ENCODE peak calls at places on chromosomes 16 and 17, in nine cellular contexts. D, E, H, K, R, F, P, C and S are unnamed samples.

GRCh38 chr17:2435181-2435741 is 34.4 kb upstream of the MNT start:
- DNase-seq in E (no peak), K (no peak), H (no peak), C (peak), D (no peak), F (no peak), R (no peak), P (no peak), S (no peak)

GRCh38 chr17:80832266-80832676 is 159.4 kb upstream of the CHMP6 start:
- DNase-seq in C (peak), K (peak), H (peak), E (peak), F (peak), P (no peak), D (no peak), R (peak), S (peak)

GRCh38 chr17:58531661-58532554 is 17.5 kb upstream of the MTMR4 start:
- DNase-seq in C (peak), E (peak), P (peak), R (peak), F (peak), D (peak), K (peak), H (peak), S (peak)

GRCh38 chr16:46732561-46732960 is 15.6 kb downstream of the MYLK3 start:
- DNase-seq in F (no peak), H (no peak), P (no peak), E (no peak), R (no peak), K (no peak), D (no peak), C (no peak), S (no peak)

GRCh38 chr17:63329876-63330275 is 116.2 kb downstream of the CYB561 start:
- DNase-seq in H (no peak), K (no peak), F (no peak), R (no peak), P (no peak), E (no peak), D (no peak), C (no peak), S (no peak)

GRCh38 chr17:43754947-43755346 is 3.6 kb downstream of the SOST start:
- DNase-seq in D (no peak), P (no peak), H (no peak), R (no peak), C (no peak), E (no peak), K (peak), F (no peak), S (no peak)

GRCh38 chr17:81509687-81510523 is 2.7 kb downstream of the ACTG1 start:
- DNase-seq in P (peak), E (peak), C (no peak), K (no peak), F (no peak), H (no peak), D (no peak), R (no peak), S (no peak)

GRCh38 chr16:57593021-57593420 is 35.4 kb upstream of the ADGRG1 start:
- DNase-seq in K (no peak), R (no peak), E (no peak), C (no peak), H (no peak), D (no peak), F (no peak), P (no peak), S (no peak)

GRCh38 chr17:72977768-72978417 is 114.6 kb downstream of the SLC39A11 start:
- DNase-seq in D (no peak), F (no peak), K (no peak), H (no peak), R (no peak), E (no peak), C (no peak), P (no peak), S (no peak)

GRCh38 chr17:27323538-27324212 is 29.8 kb downstream of the WSB1 start:
- DNase-seq in F (peak), D (peak), H (peak), P (no peak), R (peak), C (no peak), K (peak), E (peak), S (peak)

GRCh38 chr17:57946798-57947358 is 8.3 kb downstream of the CUEDC1 start:
- DNase-seq in F (peak), K (peak), D (peak), H (peak), E (peak), R (peak), P (peak), C (no peak), S (peak)

GRCh38 chr16:55655381-55655708 is 443 bp upstream of the SLC6A2 start:
- DNase-seq in H (no peak), F (no peak), C (no peak), E (peak), R (no peak), D (no peak), K (no peak), P (no peak), S (no peak)
- H3K4me3 ChIP-seq in H (no peak), F (no peak), C (peak), E (no peak), R (no peak), D (peak), K (peak), P (no peak), S (no peak)

GRCh38 chr16:65024649-65025243 is 97.1 kb downstream of the CDH11 start:
- DNase-seq in C (no peak), P (no peak), E (peak), R (no peak), D (no peak), F (no peak), H (no peak), K (no peak), S (no peak)
- H3K27ac ChIP-seq in C (no peak), P (no peak), E (peak), R (no peak), D (no peak), F (no peak), H (no peak), K (peak), S (no peak)

GRCh38 chr17:8066841-8067775 is 20.4 kb downstream of the ALOX12B start:
- DNase-seq in E (no peak), C (peak), P (no peak), D (peak), K (no peak), R (no peak), H (peak), F (no peak), S (peak)
- H3K4me3 ChIP-seq in E (no peak), C (no peak), P (no peak), D (no peak), K (no peak), R (no peak), H (no peak), F (no peak), S (no peak)

GRCh38 chr16:49830873-49831272 is 25.0 kb downstream of the ZNF423 start:
- DNase-seq in P (no peak), C (no peak), E (no peak), K (no peak), F (no peak), H (no peak), D (no peak), R (no peak), S (no peak)
- H3K27ac ChIP-seq in P (no peak), C (no peak), E (no peak), K (no peak), F (no peak), H (no peak), D (no peak), R (no peak), S (no peak)

GRCh38 chr17:59840908-59841666 is 51.7 kb downstream of the TUBD1 start:
- DNase-seq in R (no peak), C (no peak), E (no peak), K (no peak), D (no peak), P (no peak), F (no peak), H (no peak), S (no peak)
- H3K4me3 ChIP-seq in R (peak), C (no peak), E (peak), K (peak), D (peak), P (peak), F (peak), H (peak), S (peak)

GRCh38 chr16:11181889-11182279 is 74.1 kb downstream of the SOCS1 start:
- DNase-seq in K (no peak), P (no peak), D (peak), H (no peak), F (no peak), C (no peak), R (no peak), E (peak), S (peak)
- H3K27ac ChIP-seq in K (peak), P (no peak), D (peak), H (no peak), F (no peak), C (no peak), R (no peak), E (no peak), S (no peak)

GRCh38 chr16:88549671-88550643 is 20.2 kb upstream of the ZC3H18 start:
- DNase-seq in H (no peak), D (no peak), F (no peak), P (no peak), E (no peak), R (no peak), K (no peak), C (no peak), S (no peak)
- H3K4me3 ChIP-seq in H (no peak), D (no peak), F (no peak), P (peak), E (no peak), R (no peak), K (no peak), C (no peak), S (no peak)

DNA sequence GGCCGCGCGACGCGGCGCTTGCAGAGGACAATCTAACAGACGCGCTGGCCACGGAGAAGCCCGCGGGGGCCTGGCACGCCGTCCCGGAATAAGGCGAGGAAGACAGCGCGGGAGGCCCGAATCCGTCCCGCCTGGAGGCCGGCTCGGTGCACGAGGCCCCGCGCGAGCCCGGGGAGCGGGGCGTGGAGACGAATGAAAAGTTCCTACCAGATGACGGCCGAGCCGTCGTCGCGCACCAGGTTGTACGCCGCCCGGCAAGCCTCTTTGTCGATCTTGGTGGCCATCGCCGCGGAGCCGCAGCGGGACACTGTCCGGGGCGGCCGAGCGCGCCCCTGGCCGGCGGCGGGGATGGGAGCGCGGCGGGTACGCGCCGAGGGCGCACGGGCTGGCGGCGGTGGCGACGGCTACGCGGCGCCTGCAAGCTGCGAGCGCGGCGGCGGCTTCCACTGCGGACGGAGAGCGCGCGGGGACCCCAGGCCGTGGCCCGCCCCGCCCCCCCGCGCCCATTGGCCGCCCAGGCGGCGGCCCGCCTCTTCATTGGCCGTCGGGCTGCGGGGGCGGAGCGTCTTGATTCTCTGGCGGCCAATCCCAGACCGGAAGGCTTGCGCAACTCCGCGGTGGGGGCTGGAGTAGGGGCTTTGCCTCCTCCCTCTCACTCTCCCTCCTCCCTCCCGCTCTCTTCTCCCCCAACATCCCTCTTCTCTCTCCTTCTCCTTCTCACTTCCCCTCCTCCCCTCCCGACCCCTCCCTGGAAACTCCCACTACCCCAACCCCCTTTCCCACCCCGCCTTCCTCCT is at the start of gene COTL1:
- DNase-seq in R (peak), E (peak), F (peak), K (peak), P (peak), D (peak), C (peak), H (peak), S (peak)
- H3K27ac ChIP-seq in R (peak), E (peak), F (peak), K (peak), P (peak), D (peak), C (no peak), H (peak), S (peak)

DNA sequence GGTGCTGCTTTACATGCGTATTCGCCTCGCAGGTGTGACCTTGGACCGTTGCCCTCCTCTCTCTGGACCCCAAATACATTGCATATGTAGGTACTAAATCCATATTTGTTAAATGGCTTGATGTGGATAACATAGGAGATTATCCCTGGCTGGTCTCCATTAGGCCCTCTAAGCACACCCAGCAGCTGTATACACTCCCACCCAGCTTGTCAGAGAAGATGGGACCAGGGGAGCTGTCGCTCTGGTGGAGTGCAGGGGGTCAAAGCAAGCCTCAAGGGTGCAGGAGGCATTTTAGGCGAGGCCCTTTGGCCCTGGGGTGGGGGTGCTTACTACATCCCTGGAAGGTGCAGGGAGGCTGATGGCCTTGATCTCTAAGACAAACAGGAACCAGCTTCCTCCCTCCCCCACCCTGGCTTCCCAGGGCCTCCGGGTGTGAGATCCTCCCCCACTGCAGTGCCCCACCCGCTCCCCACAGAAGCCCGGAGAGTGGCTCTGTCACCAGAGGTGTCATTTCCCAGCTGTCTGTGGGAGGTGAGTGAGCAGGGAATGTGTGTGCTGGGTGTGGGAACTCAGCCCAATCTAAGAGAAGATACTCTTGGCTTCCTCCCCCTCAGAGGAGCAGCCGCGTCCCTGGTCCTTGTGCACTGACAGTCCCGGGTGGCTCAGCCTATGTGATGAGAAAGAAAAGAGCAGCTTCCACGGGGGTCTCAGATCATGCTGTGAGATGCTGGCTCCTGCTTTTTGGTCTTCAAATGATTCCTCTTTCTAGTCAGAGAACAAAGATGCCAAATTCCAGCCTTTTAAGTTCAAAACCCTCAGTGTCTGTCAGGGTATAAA is 1.4 kb upstream of the VAMP2 start:
- DNase-seq in H (peak), D (peak), R (peak), F (peak), K (peak), C (no peak), E (no peak), P (peak), S (peak)
- H3K4me3 ChIP-seq in H (peak), D (peak), R (no peak), F (no peak), K (no peak), C (peak), E (no peak), P (peak), S (no peak)